ENCODE peak calls at places on chromosomes 2 and 18, in eight cellular contexts. One of them, this sample, is unnamed.

GRCh38 chr18:63022429-63023022 is 297.0 kb downstream of the BCL2 start:
- DNase-seq in NCI-H1105 treated with DMSO at 0.1 percent for 48 hours: no peak
- DNase-seq in anterior cingulate cortex: no peak
- DNase-seq in HS-5: no peak
- DNase-seq in GM04503: no peak
- DNase-seq in EL: no peak
- DNase-seq in cardiac muscle cell: peak
- DNase-seq in effector memory CD8-positive, alpha-beta T cell: no peak
- DNase-seq in this sample: peak

GRCh38 chr2:8454797-8455196 is 227.1 kb upstream of the ID2 start:
- DNase-seq in NCI-H1105 treated with DMSO at 0.1 percent for 48 hours: no peak
- DNase-seq in anterior cingulate cortex: no peak
- DNase-seq in HS-5: no peak
- DNase-seq in GM04503: no peak
- DNase-seq in EL: no peak
- DNase-seq in cardiac muscle cell: no peak
- DNase-seq in effector memory CD8-positive, alpha-beta T cell: no peak
- DNase-seq in this sample: no peak

GRCh38 chr18:79489048-79489899 is 93.5 kb downstream of the NFATC1 start:
- DNase-seq in NCI-H1105 treated with DMSO at 0.1 percent for 48 hours: no peak
- DNase-seq in anterior cingulate cortex: no peak
- DNase-seq in HS-5: no peak
- DNase-seq in GM04503: no peak
- DNase-seq in EL: no peak
- DNase-seq in cardiac muscle cell: no peak
- DNase-seq in effector memory CD8-positive, alpha-beta T cell: no peak
- DNase-seq in this sample: peak

GRCh38 chr2:239283961-239284801 is 116.6 kb downstream of the HDAC4 start:
- DNase-seq in NCI-H1105 treated with DMSO at 0.1 percent for 48 hours: no peak
- DNase-seq in anterior cingulate cortex: no peak
- DNase-seq in HS-5: no peak
- DNase-seq in GM04503: no peak
- DNase-seq in EL: no peak
- DNase-seq in cardiac muscle cell: no peak
- DNase-seq in effector memory CD8-positive, alpha-beta T cell: no peak
- DNase-seq in this sample: no peak

GRCh38 chr18:39190508-39190907 is 1624.9 kb upstream of the CELF4 start:
- DNase-seq in NCI-H1105 treated with DMSO at 0.1 percent for 48 hours: no peak
- DNase-seq in anterior cingulate cortex: no peak
- DNase-seq in HS-5: no peak
- DNase-seq in GM04503: no peak
- DNase-seq in EL: no peak
- DNase-seq in cardiac muscle cell: no peak
- DNase-seq in effector memory CD8-positive, alpha-beta T cell: no peak
- DNase-seq in this sample: no peak

GRCh38 chr2:19710230-19710629 is 191.6 kb downstream of the TTC32 start:
- DNase-seq in NCI-H1105 treated with DMSO at 0.1 percent for 48 hours: no peak
- DNase-seq in anterior cingulate cortex: no peak
- DNase-seq in HS-5: no peak
- DNase-seq in GM04503: no peak
- DNase-seq in EL: no peak
- DNase-seq in cardiac muscle cell: no peak
- DNase-seq in effector memory CD8-positive, alpha-beta T cell: no peak
- DNase-seq in this sample: no peak

GRCh38 chr2:10448208-10448645 is at the start of gene ODC1:
- DNase-seq in NCI-H1105 treated with DMSO at 0.1 percent for 48 hours: peak
- DNase-seq in anterior cingulate cortex: peak
- DNase-seq in HS-5: peak
- DNase-seq in GM04503: no peak
- DNase-seq in EL: peak
- DNase-seq in cardiac muscle cell: peak
- DNase-seq in effector memory CD8-positive, alpha-beta T cell: peak
- DNase-seq in this sample: peak

GRCh38 chr2:201918981-201919380 is 112.6 kb downstream of the CDK15 start:
- DNase-seq in NCI-H1105 treated with DMSO at 0.1 percent for 48 hours: no peak
- DNase-seq in anterior cingulate cortex: no peak
- DNase-seq in HS-5: no peak
- DNase-seq in GM04503: no peak
- DNase-seq in EL: no peak
- DNase-seq in cardiac muscle cell: no peak
- DNase-seq in effector memory CD8-positive, alpha-beta T cell: no peak
- DNase-seq in this sample: no peak

GRCh38 chr2:5520352-5520996 is 171.7 kb upstream of the SOX11 start:
- DNase-seq in NCI-H1105 treated with DMSO at 0.1 percent for 48 hours: no peak
- DNase-seq in anterior cingulate cortex: no peak
- DNase-seq in HS-5: no peak
- DNase-seq in GM04503: no peak
- DNase-seq in EL: no peak
- DNase-seq in cardiac muscle cell: peak
- DNase-seq in effector memory CD8-positive, alpha-beta T cell: no peak
- DNase-seq in this sample: no peak

GRCh38 chr2:195563857-195564512 is 93.0 kb upstream of the SLC39A10 start:
- DNase-seq in NCI-H1105 treated with DMSO at 0.1 percent for 48 hours: no peak
- DNase-seq in anterior cingulate cortex: no peak
- DNase-seq in HS-5: peak
- DNase-seq in GM04503: peak
- DNase-seq in EL: peak
- DNase-seq in cardiac muscle cell: no peak
- DNase-seq in effector memory CD8-positive, alpha-beta T cell: no peak
- DNase-seq in this sample: peak

GRCh38 chr2:20106746-20107145 is 55.3 kb upstream of the LAPTM4A start:
- DNase-seq in NCI-H1105 treated with DMSO at 0.1 percent for 48 hours: no peak
- DNase-seq in anterior cingulate cortex: no peak
- DNase-seq in HS-5: no peak
- DNase-seq in GM04503: no peak
- DNase-seq in EL: no peak
- DNase-seq in cardiac muscle cell: peak
- DNase-seq in effector memory CD8-positive, alpha-beta T cell: peak
- DNase-seq in this sample: no peak

This sample was measured in osteoblast.